ENCODE peak calls at places on chromosomes 4 and X, in four cellular contexts. One of them, this sample, is unnamed.

GRCh38 chr4:85932371-85933305 is 427.2 kb downstream of the MAPK10 start:
- DNase-seq in uterus: no peak
- DNase-seq in left ventricle myocardium inferior: no peak
- DNase-seq in ovary: no peak
- DNase-seq in this sample: no peak

GRCh38 chr4:125620066-125620850 is 305.5 kb downstream of the FAT4 start:
- DNase-seq in uterus: no peak
- DNase-seq in left ventricle myocardium inferior: no peak
- DNase-seq in ovary: no peak
- DNase-seq in this sample: no peak

GRCh38 chr4:119103263-119103662 is 32.4 kb upstream of the MYOZ2 start:
- DNase-seq in uterus: no peak
- DNase-seq in left ventricle myocardium inferior: peak; percentile 24
- DNase-seq in ovary: no peak
- DNase-seq in this sample: no peak

GRCh38 chr4:176242764-176243347 is 26.2 kb downstream of the ASB5 start:
- DNase-seq in uterus: no peak
- DNase-seq in left ventricle myocardium inferior: no peak
- DNase-seq in ovary: no peak
- DNase-seq in this sample: no peak

GRCh38 chrX:10648608-10649007 is 28.2 kb upstream of the MID1 start:
- DNase-seq in uterus: no peak
- DNase-seq in left ventricle myocardium inferior: no peak
- DNase-seq in ovary: no peak
- DNase-seq in this sample: no peak

GRCh38 chr4:58502839-58503238 is 1392.7 kb upstream of the IGFBP7 start:
- DNase-seq in uterus: no peak
- DNase-seq in left ventricle myocardium inferior: no peak
- DNase-seq in ovary: no peak
- DNase-seq in this sample: no peak

GRCh38 chr4:174490356-174490969 is 31.8 kb downstream of the HPGD start:
- DNase-seq in uterus: no peak
- DNase-seq in left ventricle myocardium inferior: no peak
- DNase-seq in ovary: no peak
- DNase-seq in this sample: no peak

GRCh38 chr4:153293675-153294057 is 50.8 kb upstream of the MND1 start:
- DNase-seq in uterus: no peak
- DNase-seq in left ventricle myocardium inferior: no peak
- DNase-seq in ovary: no peak
- DNase-seq in this sample: no peak

GRCh38 chr4:26131711-26132110 is 189.1 kb upstream of the RBPJ start:
- DNase-seq in uterus: no peak
- DNase-seq in left ventricle myocardium inferior: no peak
- DNase-seq in ovary: no peak
- DNase-seq in this sample: no peak

GRCh38 chr4:3417448-3417847 is 24.3 kb upstream of the HGFAC start:
- DNase-seq in uterus: peak; percentile 8
- DNase-seq in left ventricle myocardium inferior: peak; percentile 13
- DNase-seq in ovary: peak; percentile 13
- DNase-seq in this sample: no peak

GRCh38 chr4:168383510-168383909 is 65.0 kb upstream of the DDX60 start:
- DNase-seq in uterus: no peak
- DNase-seq in left ventricle myocardium inferior: no peak
- DNase-seq in ovary: no peak
- DNase-seq in this sample: no peak

GRCh38 chr4:61619528-61619927 is 419.4 kb downstream of the ADGRL3 start:
- DNase-seq in uterus: no peak
- DNase-seq in left ventricle myocardium inferior: no peak
- DNase-seq in ovary: no peak
- DNase-seq in this sample: no peak

GRCh38 chrX:153669174-153669890 is 4.3 kb downstream of the PNCK start:
- DNase-seq in uterus: no peak
- DNase-seq in left ventricle myocardium inferior: no peak
- DNase-seq in ovary: no peak
- DNase-seq in this sample: peak; percentile 35

GRCh38 chr4:113394730-113395530 is 345.5 kb downstream of the ANK2 start:
- DNase-seq in uterus: peak; percentile 35
- DNase-seq in left ventricle myocardium inferior: no peak
- DNase-seq in ovary: peak; percentile 63
- DNase-seq in this sample: peak; percentile 18

GRCh38 chr4:2837904-2838496 is 5.6 kb upstream of the ADD1 start:
- DNase-seq in uterus: peak; percentile 40
- DNase-seq in left ventricle myocardium inferior: no peak
- DNase-seq in ovary: peak; percentile 46
- DNase-seq in this sample: peak; percentile 56

GRCh38 chr4:139129206-139129605 is 47.8 kb downstream of the ELF2 start:
- DNase-seq in uterus: no peak
- DNase-seq in left ventricle myocardium inferior: no peak
- DNase-seq in ovary: no peak
- DNase-seq in this sample: no peak

GRCh38 chr4:88610771-88611170 is 18.5 kb downstream of the HERC3 start:
- DNase-seq in uterus: peak; percentile 72
- DNase-seq in left ventricle myocardium inferior: peak; percentile 63
- DNase-seq in ovary: no peak
- DNase-seq in this sample: no peak

GRCh38 chrX:47351706-47352105 is 18.7 kb upstream of the ZNF157 start:
- DNase-seq in uterus: no peak
- DNase-seq in left ventricle myocardium inferior: no peak
- DNase-seq in ovary: no peak
- DNase-seq in this sample: no peak

GRCh38 chr4:6041794-6042193 is 23.6 kb upstream of the C4orf50 start:
- DNase-seq in uterus: no peak
- DNase-seq in left ventricle myocardium inferior: no peak
- DNase-seq in ovary: no peak
- DNase-seq in this sample: no peak

GRCh38 chr4:148998719-148999118 is 556.5 kb upstream of the NR3C2 start:
- DNase-seq in uterus: no peak
- DNase-seq in left ventricle myocardium inferior: no peak
- DNase-seq in ovary: no peak
- DNase-seq in this sample: no peak
- TF ChIP-seq CTCF in uterus: no peak
- TF ChIP-seq CTCF in left ventricle myocardium inferior: peak; percentile 29
- TF ChIP-seq CTCF in ovary: no peak
- TF ChIP-seq CTCF in this sample: no peak

GRCh38 chr4:189463734-189464133 is 476.9 kb upstream of the FRG1 start:
- DNase-seq in uterus: no peak
- DNase-seq in left ventricle myocardium inferior: no peak
- DNase-seq in ovary: no peak
- DNase-seq in this sample: no peak
- H3K9me3 ChIP-seq in uterus: no peaks in the 10 kb centered on the region
- H3K9me3 ChIP-seq in left ventricle myocardium inferior: no peaks in the 10 kb centered on the region
- H3K9me3 ChIP-seq in ovary: no peaks in the 10 kb centered on the region
- H3K9me3 ChIP-seq in this sample: no peaks in the 10 kb centered on the region

DNA sequence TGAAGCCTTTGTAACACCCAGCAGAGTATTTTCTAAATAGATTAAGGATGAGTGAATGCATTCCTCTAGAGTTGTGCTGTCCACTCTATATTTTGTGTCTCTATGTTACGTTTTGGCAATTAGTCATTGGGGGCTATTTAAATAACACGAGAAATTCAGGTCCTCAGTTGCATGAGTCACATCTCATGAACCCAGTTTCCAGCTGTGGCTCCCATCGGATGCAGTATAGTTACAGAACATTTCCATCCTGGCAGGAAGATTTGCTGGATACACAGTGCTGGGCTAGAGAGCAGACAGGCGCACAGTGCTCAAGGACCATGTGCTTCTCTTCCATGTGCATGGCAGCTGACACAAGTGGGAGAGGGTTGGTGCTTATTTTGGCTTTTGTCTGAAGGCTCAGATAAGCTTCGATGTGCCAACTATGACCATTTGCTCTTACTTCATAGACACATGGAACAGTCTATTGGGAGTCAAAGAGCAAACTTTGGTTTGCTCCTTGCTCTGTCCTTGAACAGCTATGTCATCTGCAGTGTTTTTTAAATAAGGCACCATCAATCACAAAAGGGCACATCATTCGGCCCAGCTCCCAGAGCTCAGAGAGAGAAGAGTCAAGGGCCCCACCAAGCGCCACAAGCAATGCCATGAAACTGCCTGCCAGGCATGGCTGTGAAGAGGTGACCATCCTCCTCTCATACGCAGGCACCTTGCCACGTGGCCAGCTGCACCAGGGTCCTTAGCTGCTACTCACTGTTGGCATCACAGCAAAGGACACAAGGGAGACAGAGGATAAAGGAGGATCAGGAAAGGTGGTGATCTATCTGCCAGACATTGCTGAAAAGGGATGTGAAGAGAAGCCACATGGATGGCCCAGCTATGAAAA is 8.1 kb upstream of the STS start:
- DNase-seq in uterus: no peak
- DNase-seq in left ventricle myocardium inferior: no peak
- DNase-seq in ovary: no peak
- DNase-seq in this sample: no peak
- H3K27ac ChIP-seq in uterus: no peak overlapping the region
- H3K27ac ChIP-seq in left ventricle myocardium inferior: no peak overlapping the region
- H3K27ac ChIP-seq in ovary: no peak overlapping the region
- H3K27ac ChIP-seq in this sample: no peak overlapping the region

DNA sequence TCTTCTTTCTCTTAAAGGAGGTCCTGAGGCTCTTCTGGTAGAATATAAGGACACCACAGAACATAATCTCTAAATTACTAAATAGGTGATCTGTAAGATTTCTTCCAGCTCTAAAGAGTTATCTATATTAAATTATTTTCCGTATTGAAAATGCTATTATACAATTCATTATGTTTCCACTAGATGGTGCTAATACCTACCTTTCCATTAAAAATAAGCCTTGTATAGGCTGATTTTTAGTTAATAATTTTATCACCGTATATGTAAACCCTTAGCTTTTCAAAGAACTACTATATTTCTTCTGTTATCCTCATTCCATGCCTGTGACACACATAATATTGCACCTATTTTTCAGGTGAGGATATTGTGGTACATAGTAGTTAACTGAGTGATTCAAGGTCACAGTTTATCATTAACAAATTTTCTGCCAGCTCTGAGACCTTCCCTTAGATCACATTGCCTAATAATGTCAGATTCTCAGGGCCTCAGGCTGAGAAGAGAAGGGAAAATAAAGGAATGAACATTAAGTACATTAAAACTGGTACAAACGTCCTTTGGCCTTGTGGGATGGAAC is 138.8 kb downstream of the TEX11 start:
- DNase-seq in uterus: no peak
- DNase-seq in left ventricle myocardium inferior: no peak
- DNase-seq in ovary: no peak
- DNase-seq in this sample: no peak
- TF ChIP-seq CTCF in uterus: no peak
- TF ChIP-seq CTCF in left ventricle myocardium inferior: peak; percentile 53
- TF ChIP-seq CTCF in ovary: no peak
- TF ChIP-seq CTCF in this sample: peak; percentile 49

DNA sequence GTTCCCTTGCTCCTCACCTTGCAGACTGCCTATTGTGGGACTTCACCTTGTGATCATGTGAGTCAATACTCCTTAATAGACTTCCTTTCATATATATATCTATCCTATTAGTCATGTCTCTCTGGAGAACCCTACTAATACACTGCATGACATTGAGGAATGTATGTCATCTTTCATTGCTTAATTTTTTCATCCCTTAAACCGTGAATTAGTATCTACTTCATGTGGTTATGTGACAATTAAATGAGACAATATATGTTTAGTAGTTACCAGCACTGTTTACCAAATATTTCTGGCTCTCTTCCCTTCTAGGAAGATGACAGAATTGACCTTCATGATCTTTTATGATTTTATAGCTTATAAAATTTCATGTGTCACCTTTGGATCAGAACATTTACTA is 759.5 kb downstream of the GRXCR1 start:
- DNase-seq in uterus: no peak
- DNase-seq in left ventricle myocardium inferior: no peak
- DNase-seq in ovary: no peak
- DNase-seq in this sample: no peak
- H3K9me3 ChIP-seq in uterus: no peaks in the 10 kb centered on the region
- H3K9me3 ChIP-seq in left ventricle myocardium inferior: peaks cover 13% of the 10 kb centered on the region
- H3K9me3 ChIP-seq in ovary: no peaks in the 10 kb centered on the region
- H3K9me3 ChIP-seq in this sample: no peaks in the 10 kb centered on the region

DNA sequence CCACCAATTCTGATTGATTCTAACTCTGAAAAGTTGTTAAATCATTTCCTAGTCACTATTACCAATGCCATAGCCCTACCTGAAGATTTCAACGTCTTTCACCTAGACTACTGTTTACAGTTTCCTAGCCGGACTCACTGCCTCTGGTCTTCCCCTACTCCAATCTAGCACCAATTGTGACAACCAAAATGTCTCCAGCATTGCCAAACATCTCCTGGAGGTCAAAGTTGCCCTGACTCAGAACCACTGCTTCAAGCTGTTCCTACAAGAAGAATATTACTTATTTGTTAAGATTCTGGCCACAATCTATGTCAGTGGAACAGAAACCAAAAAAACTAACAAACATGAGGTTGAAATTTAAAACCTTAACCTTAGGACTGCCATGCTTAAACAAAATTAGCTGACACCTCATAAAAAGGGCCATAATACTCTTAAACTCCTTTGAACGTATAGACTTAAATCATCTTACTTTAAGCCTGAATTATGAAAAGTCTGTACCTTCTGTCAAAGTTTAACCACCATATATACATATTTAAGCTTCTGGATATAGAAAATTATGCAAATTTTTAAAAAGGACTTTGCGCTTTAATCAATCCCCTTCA is 2.1 kb downstream of the PDS5A start:
- DNase-seq in uterus: no peak
- DNase-seq in left ventricle myocardium inferior: no peak
- DNase-seq in ovary: peak; percentile 26
- DNase-seq in this sample: no peak
- H3K27ac ChIP-seq in uterus: no peak overlapping the region
- H3K27ac ChIP-seq in left ventricle myocardium inferior: peak overlapping the region; percentile 91
- H3K27ac ChIP-seq in ovary: peak overlapping the region; percentile 91
- H3K27ac ChIP-seq in this sample: no peak overlapping the region

DNA sequence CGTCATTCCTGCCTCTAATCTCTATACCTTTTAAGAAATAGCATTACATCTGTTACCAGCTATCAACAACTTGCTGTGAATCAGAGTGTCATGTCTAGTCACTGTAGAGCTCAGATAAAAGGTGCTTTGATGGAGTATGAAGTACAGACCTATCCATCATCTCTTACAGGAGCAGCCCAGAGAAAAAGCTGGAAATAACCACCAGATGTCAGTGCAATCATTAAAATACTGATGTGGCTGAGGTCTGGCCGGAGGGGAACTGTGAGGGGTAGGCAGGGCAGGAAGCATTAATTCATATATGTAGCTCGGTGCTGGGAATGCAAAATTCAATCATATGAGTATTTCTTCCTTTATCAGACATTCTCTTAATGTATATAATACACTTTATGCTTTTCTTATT is 100.6 kb downstream of the AKAP4 start:
- DNase-seq in uterus: no peak
- DNase-seq in left ventricle myocardium inferior: no peak
- DNase-seq in ovary: no peak
- DNase-seq in this sample: no peak
- TF ChIP-seq CTCF in uterus: peak; percentile 44
- TF ChIP-seq CTCF in left ventricle myocardium inferior: peak; percentile 44
- TF ChIP-seq CTCF in ovary: peak; percentile 25
- TF ChIP-seq CTCF in this sample: no peak

GRCh38 chr4:16745887-16746286 is 152.6 kb downstream of the LDB2 start:
- DNase-seq in uterus: no peak
- DNase-seq in left ventricle myocardium inferior: no peak
- DNase-seq in ovary: no peak
- DNase-seq in this sample: no peak
- H3K9me3 ChIP-seq in uterus: no peaks in the 10 kb centered on the region
- H3K9me3 ChIP-seq in left ventricle myocardium inferior: no peaks in the 10 kb centered on the region
- H3K9me3 ChIP-seq in ovary: no peaks in the 10 kb centered on the region
- H3K9me3 ChIP-seq in this sample: no peaks in the 10 kb centered on the region

This sample was measured in CD4-positive, alpha-beta T cell.